ENCODE peak calls at places on chromosomes 4 and X, in four cellular contexts. E, O, G and K are unnamed samples.

GRCh38 chr4:34720563-34720962 is 1523.8 kb downstream of the ARAP2 start:
- DNase-seq in E (peak), O (peak), G (peak), K (peak)

GRCh38 chrX:24117288-24117687 is 32.2 kb upstream of the ZFX start:
- DNase-seq in E (no peak), O (peak), G (peak), K (no peak)

GRCh38 chrX:40855411-40855810 is 120.1 kb upstream of the MED14 start:
- DNase-seq in E (no peak), O (no peak), G (peak), K (no peak)

GRCh38 chr4:74157116-74157742 is 689 bp upstream of the MTHFD2L start:
- DNase-seq in E (no peak), O (no peak), G (peak), K (no peak)

GRCh38 chrX:153551135-153551534 is 33.7 kb downstream of the ATP2B3 start:
- DNase-seq in E (no peak), O (no peak), G (no peak), K (no peak)

GRCh38 chrX:107744868-107745267 is 30.7 kb downstream of the TSC22D3 start:
- DNase-seq in E (no peak), O (peak), G (no peak), K (no peak)

GRCh38 chr4:109009909-109010308 is 247.1 kb upstream of the ETNPPL start:
- DNase-seq in E (no peak), O (no peak), G (no peak), K (no peak)

GRCh38 chr4:166435449-166435848 is 562.4 kb downstream of the TLL1 start:
- DNase-seq in E (no peak), O (no peak), G (peak), K (peak)

GRCh38 chr4:2837904-2838496 is 5.6 kb upstream of the ADD1 start:
- DNase-seq in E (no peak), O (peak), G (no peak), K (no peak)

GRCh38 chr4:143482753-143483362 is 30.6 kb upstream of the SMARCA5 start:
- DNase-seq in E (peak), O (peak), G (peak), K (peak)